ENCODE peak calls at places on chromosome 6, in seven cellular contexts. T is Peyer's patch, J is left ventricle myocardium inferior, B is psoas muscle, S is Panc1, D is aorta, M is suprapubic skin. W is an unnamed sample.

GRCh38 chr6:166935353-166935752 is 21.0 kb downstream of the RNASET2 start:
- DNase-seq in T (peak; percentile 13), J (no peak), B (no peak), S (no peak), D (no peak), M (no peak), W (no peak)

GRCh38 chr6:113318553-113318952 is 538.6 kb upstream of the MARCKS start:
- DNase-seq in T (no peak), J (no peak), B (no peak), S (no peak), D (no peak), M (no peak), W (no peak)

GRCh38 chr6:132598473-132598872 is 8.9 kb upstream of the TAAR5 start:
- DNase-seq in T (no peak), J (no peak), B (no peak), S (no peak), D (no peak), M (no peak), W (peak; percentile 14)

GRCh38 chr6:17656092-17656491 is 50.6 kb downstream of the NUP153 start:
- DNase-seq in T (no peak), J (no peak), B (no peak), S (no peak), D (no peak), M (no peak), W (no peak)

GRCh38 chr6:16181429-16182359 is 52.8 kb downstream of the MYLIP start:
- DNase-seq in T (no peak), J (no peak), B (no peak), S (no peak), D (no peak), M (no peak), W (no peak)

GRCh38 chr6:166058064-166058739 is 109.4 kb downstream of the TBXT start:
- DNase-seq in T (no peak), J (peak; percentile 65), B (no peak), S (no peak), D (no peak), M (no peak), W (no peak)

GRCh38 chr6:45495404-45496084 is 117.8 kb upstream of the SUPT3H start:
- DNase-seq in T (no peak), J (no peak), B (no peak), S (no peak), D (no peak), M (no peak), W (no peak)

GRCh38 chr6:760982-761955 is 68.3 kb upstream of the EXOC2 start:
- DNase-seq in T (no peak), J (no peak), B (no peak), S (no peak), D (no peak), M (no peak), W (peak; percentile 40)

GRCh38 chr6:2231438-2231837 is 14.0 kb downstream of the GMDS start:
- DNase-seq in T (no peak), J (no peak), B (no peak), S (no peak), D (no peak), M (no peak), W (no peak)

GRCh38 chr6:41100871-41101287 is 28.1 kb downstream of the NFYA start:
- DNase-seq in T (no peak), J (peak; percentile 16), B (peak; percentile 42), S (no peak), D (peak; percentile 76), M (no peak), W (peak; percentile 67)

GRCh38 chr6:53240763-53241162 is 92.1 kb upstream of the GCM1 start:
- DNase-seq in T (peak; percentile 59), J (no peak), B (no peak), S (no peak), D (no peak), M (no peak), W (no peak)

DNA sequence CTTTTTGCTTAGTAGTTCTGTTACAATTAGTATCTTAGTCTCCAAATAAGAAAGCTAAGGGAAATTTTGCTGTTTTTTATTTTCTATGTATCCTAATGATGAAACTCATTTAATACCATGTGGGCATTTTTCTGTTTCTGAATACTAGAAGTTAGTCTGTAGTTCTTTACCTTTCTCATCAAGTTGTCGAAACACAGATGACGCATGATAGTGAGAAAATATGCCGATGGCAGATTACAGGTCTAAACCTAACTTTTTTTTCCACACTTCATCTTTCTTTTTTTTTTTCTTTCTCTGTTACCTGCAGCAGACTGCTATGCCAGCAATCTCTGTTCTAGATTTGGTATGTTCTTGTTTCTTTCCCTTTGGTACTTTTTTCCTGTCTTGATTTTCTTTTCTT is 43.3 kb upstream of the KIF25 start:
- DNase-seq in T (no peak), J (no peak), B (no peak), S (no peak), D (no peak), M (no peak), W (no peak)
- H3K4me3 ChIP-seq in T (no peak overlapping the region), J (no peak overlapping the region), B (no peak overlapping the region), S (no peak overlapping the region), D (no peak overlapping the region), M (no peak overlapping the region), W (no peak overlapping the region)

GRCh38 chr6:36312854-36313627 is 23.6 kb downstream of the BNIP5 start:
- DNase-seq in T (peak; percentile 23), J (no peak), B (no peak), S (no peak), D (peak; percentile 71), M (no peak), W (no peak)

GRCh38 chr6:36314221-36315014 is 22.3 kb downstream of the BNIP5 start:
- DNase-seq in T (no peak), J (no peak), B (no peak), S (no peak), D (no peak), M (no peak), W (no peak)

GRCh38 chr6:36313628-36313895 is 23.1 kb downstream of the BNIP5 start:
- DNase-seq in T (no peak), J (no peak), B (no peak), S (no peak), D (peak; percentile 37), M (no peak), W (no peak)

GRCh38 chr6:36317623-36318022 is 19.1 kb downstream of the BNIP5 start:
- DNase-seq in T (no peak), J (no peak), B (no peak), S (no peak), D (no peak), M (no peak), W (no peak)

GRCh38 chr6:36315921-36316320 is 20.8 kb downstream of the BNIP5 start:
- DNase-seq in T (no peak), J (no peak), B (no peak), S (no peak), D (peak; percentile 27), M (no peak), W (no peak)
- H3K36me3 ChIP-seq in T (no peaks in the 10 kb centered on the region), J (no peaks in the 10 kb centered on the region), B (no peaks in the 10 kb centered on the region), S (no peaks in the 10 kb centered on the region), D (no peaks in the 10 kb centered on the region), M (no peaks in the 10 kb centered on the region), W (no peaks in the 10 kb centered on the region)

DNA sequence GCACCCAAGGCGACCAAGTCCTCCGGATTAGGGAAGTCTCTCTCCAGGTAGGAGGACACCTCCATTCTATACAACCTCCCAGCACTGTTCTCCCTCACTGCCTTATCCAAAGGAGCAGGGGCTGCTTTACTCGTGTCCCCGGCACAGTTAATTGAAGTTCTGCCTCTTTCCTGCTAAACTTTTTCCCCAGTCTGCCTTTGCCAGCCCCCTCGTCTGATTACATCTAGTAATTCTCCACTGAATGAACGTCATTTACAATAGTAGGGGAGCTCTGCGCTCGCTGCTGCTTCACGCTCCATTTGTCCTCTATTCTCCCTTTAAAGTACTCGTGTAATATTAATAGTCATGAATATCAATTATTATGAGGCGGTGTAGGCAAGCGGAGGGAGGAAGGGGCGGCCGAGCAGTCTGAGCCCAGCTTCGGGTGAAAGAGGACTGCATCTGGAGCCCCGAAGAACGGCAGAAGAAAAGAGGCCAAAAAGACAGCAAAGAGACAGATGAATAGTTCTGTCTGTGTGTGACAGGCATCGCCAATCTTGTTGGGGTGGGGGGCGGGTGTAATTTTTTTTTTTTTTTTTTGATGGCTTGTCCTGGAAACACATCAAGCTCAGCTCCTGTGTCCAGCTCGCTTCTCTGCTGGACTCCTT is 2.9 kb downstream of the TFAP2B start:
- DNase-seq in T (no peak), J (no peak), B (no peak), S (no peak), D (no peak), M (no peak), W (no peak)
- H3K27me3 ChIP-seq in T (peaks cover 43% of the 10 kb centered on the region), J (peaks cover 100% of the 10 kb centered on the region), B (peaks cover 100% of the 10 kb centered on the region), S (peaks cover 33% of the 10 kb centered on the region), D (no peaks in the 10 kb centered on the region), M (peaks cover 97% of the 10 kb centered on the region), W (peaks cover 98% of the 10 kb centered on the region)

DNA sequence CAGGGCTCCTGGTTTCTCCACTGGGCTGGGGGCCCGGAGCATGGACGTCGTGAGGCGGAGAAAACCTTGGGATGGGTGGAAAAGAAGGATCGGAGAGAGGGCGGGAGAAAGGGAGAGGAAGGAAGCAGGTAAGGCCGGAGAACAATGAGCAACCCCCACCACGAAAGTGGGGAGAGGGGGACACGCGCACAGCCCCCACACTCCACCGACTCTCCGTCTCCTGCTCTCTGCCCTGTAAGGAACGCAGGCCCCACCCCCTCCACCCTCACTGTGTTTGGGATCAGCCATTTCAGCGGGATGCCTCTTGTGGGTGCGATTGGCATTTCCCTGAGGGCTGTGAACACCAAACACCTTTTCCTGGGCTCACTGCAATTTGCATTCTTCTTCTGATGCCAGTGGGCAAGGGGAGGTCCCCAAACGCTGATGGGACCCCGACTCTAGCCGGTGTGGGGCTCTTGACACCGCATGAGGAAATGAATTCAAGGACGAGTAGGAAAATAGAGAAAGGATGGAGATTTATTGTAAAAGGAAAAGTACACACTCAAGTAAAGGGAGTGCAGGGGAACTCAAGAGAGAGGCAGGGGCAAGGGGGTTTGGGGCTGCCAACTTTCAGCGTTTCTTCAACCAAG is 13.0 kb upstream of the RAET1L start:
- DNase-seq in T (no peak), J (no peak), B (no peak), S (no peak), D (peak; percentile 67), M (no peak), W (peak; percentile 43)
- H3K4me3 ChIP-seq in T (no peak overlapping the region), J (peak overlapping the region; percentile 49), B (peak overlapping the region; percentile 41), S (peak overlapping the region; percentile 47), D (no peak overlapping the region), M (peak overlapping the region; percentile 32), W (peak overlapping the region; percentile 37)

W was measured in H7.